ENCODE peak calls at places on chromosomes 6 and 20, in seven cellular contexts. E is lower leg skin, Q is nephron progenitor cell, K is GM10248, V is cardiac fibroblast, C is left lung, G is pancreas. X is an unnamed sample.

GRCh38 chr20:54429364-54429763 is 46.0 kb upstream of the DOK5 start:
- DNase-seq in C (peak), V (no peak), Q (no peak), K (no peak), E (no peak), G (no peak), X (no peak)

GRCh38 chr6:69881322-69882151 is 15.2 kb downstream of the COL19A1 start:
- DNase-seq in Q (no peak), K (peak), C (no peak), V (no peak), G (no peak), E (no peak), X (no peak)

GRCh38 chr6:150915868-150916267 is 50.4 kb downstream of the MTHFD1L start:
- DNase-seq in Q (no peak), E (no peak), C (no peak), G (no peak), V (peak), K (no peak), X (no peak)

GRCh38 chr20:34754611-34755010 is 50.5 kb downstream of the TP53INP2 start:
- DNase-seq in Q (no peak), V (no peak), C (no peak), G (no peak), E (no peak), K (no peak), X (no peak)

GRCh38 chr6:151349651-151350270 is 41.6 kb downstream of the ZBTB2 start:
- DNase-seq in G (no peak), E (no peak), K (no peak), Q (no peak), V (no peak), C (no peak), X (no peak)

GRCh38 chr20:24100370-24101011 is 111.9 kb upstream of the GGTLC1 start:
- DNase-seq in V (peak), G (no peak), E (peak), K (no peak), Q (peak), C (no peak), X (no peak)

GRCh38 chr20:2692036-2692885 is at the start of gene EBF4:
- DNase-seq in G (peak), K (peak), Q (peak), V (peak), C (peak), E (no peak), X (peak)

GRCh38 chr6:105443941-105444340 is 41.1 kb upstream of the PREP start:
- DNase-seq in G (no peak), C (no peak), Q (no peak), K (no peak), E (no peak), V (no peak), X (no peak)

GRCh38 chr6:157912326-157912725 is 69.3 kb upstream of the SYNJ2 start:
- DNase-seq in Q (no peak), V (peak), E (no peak), C (no peak), G (no peak), K (no peak), X (no peak)

GRCh38 chr6:151494235-151494950 is 576 bp downstream of the CCDC170 start:
- DNase-seq in Q (no peak), C (peak), K (no peak), G (peak), V (peak), E (peak), X (no peak)

GRCh38 chr6:129671442-129672344 is 38.3 kb downstream of the ARHGAP18 start:
- DNase-seq in Q (no peak), E (no peak), C (peak), V (no peak), G (no peak), K (peak), X (no peak)

GRCh38 chr20:56831795-56832194 is 202.7 kb downstream of the TFAP2C start:
- DNase-seq in V (no peak), E (no peak), K (no peak), Q (no peak), C (no peak), G (no peak), X (no peak)

GRCh38 chr20:59015812-59016711 is 3.2 kb upstream of the TUBB1 start:
- DNase-seq in C (no peak), G (no peak), E (no peak), V (no peak), Q (no peak), K (no peak), X (no peak)

DNA sequence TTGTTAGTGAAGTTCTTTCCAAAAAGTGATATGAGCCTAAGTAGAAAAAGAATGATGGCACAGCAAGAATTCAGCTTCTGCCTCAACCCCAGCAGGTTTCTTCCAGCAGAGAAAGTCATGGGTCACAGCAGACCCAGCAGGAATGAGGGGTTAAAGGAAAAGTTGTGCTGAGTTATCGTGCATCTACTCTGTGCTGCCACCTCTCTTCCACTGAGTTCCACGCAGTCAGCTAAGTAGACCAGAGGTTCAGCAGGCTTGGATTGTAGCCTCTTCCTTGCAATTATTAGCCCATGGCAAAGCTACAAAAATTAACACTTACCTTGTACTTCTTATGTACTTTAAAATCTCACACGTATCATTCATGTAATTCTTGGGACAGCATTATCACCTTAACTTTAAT is 510.8 kb downstream of the PTPRT start:
- DNase-seq in V (no peak), Q (no peak), E (no peak), K (no peak), G (no peak), C (no peak), X (no peak)
- TF ChIP-seq CTCF in V (no peak), Q (peak), E (no peak), K (no peak), G (peak), C (no peak), X (no peak)

GRCh38 chr20:62479218-62479617 is 3.4 kb upstream of the GATA5 start:
- DNase-seq in Q (no peak), K (no peak), V (no peak), C (no peak), E (no peak), G (no peak), X (no peak)
- TF ChIP-seq CTCF in Q (no peak), K (no peak), V (no peak), C (no peak), E (no peak), G (no peak), X (no peak)

GRCh38 chr6:45057711-45058110 is 270.4 kb upstream of the RUNX2 start:
- DNase-seq in K (no peak), C (no peak), V (no peak), Q (no peak), G (no peak), E (no peak), X (no peak)
- TF ChIP-seq CTCF in K (no peak), C (no peak), V (no peak), Q (no peak), G (no peak), E (no peak), X (no peak)

GRCh38 chr6:148109732-148110131 is 232.9 kb upstream of the SASH1 start:
- DNase-seq in G (no peak), V (peak), E (no peak), Q (no peak), K (no peak), C (peak), X (no peak)

GRCh38 chr6:148104131-148104530 is 238.5 kb upstream of the SASH1 start:
- DNase-seq in Q (no peak), E (no peak), K (no peak), C (no peak), V (no peak), G (no peak), X (no peak)

GRCh38 chr6:148105695-148106094 is 236.9 kb upstream of the SASH1 start:
- DNase-seq in C (no peak), E (no peak), V (no peak), K (no peak), G (no peak), Q (no peak), X (no peak)

GRCh38 chr6:148110925-148111324 is 231.7 kb upstream of the SASH1 start:
- DNase-seq in K (no peak), V (no peak), G (no peak), C (no peak), Q (no peak), E (no peak), X (no peak)

DNA sequence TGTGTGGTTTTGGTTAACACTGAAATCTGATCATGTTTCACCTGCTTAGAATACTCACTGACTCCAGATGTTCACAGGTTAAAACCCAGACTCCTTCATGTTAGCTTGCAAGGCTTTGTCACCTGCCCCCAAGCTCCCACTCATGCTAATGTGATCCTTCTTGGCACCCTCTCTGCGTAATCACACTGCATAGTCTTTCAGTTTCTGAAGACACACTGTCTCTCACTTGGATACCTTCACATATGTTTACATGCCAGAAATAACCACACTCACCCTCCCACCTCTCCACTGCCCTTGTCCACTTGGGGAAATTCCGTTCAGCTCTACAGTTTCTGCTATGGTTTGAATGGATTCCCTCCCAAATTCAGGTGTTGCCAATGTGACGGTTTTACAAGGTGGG is 234.7 kb upstream of the SASH1 start:
- DNase-seq in C (no peak), V (no peak), Q (no peak), G (no peak), E (no peak), K (no peak), X (no peak)
- TF ChIP-seq CTCF in C (no peak), V (no peak), Q (no peak), G (no peak), E (no peak), K (no peak), X (no peak)

X was measured in mesothelial cell of epicardium.